ENCODE peak calls at places on chromosome 18, in five cellular contexts. P, Z, X, L and V are unnamed samples.

GRCh38 chr18:7273301-7273911 is 42.5 kb downstream of the LRRC30 start:
- DNase-seq in Z (peak; percentile 97), P (no peak), X (peak; percentile 76), L (no peak), V (no peak)

GRCh38 chr18:66523219-66523991 is 80.5 kb downstream of the CDH19 start:
- DNase-seq in L (no peak), Z (no peak), P (no peak), X (no peak), V (no peak)

GRCh38 chr18:9233771-9234440 is 97.3 kb downstream of the ANKRD12 start:
- DNase-seq in Z (no peak), L (no peak), P (no peak), X (no peak), V (no peak)

GRCh38 chr18:57048859-57049258 is 98.0 kb upstream of the BOD1L2 start:
- DNase-seq in L (no peak), Z (no peak), X (no peak), P (no peak), V (no peak)

GRCh38 chr18:69636529-69637301 is 236.0 kb downstream of the DOK6 start:
- DNase-seq in P (no peak), Z (no peak), L (no peak), X (no peak), V (no peak)

GRCh38 chr18:24560511-24560981 is 100.1 kb downstream of the HRH4 start:
- DNase-seq in L (no peak), X (no peak), Z (peak; percentile 61), P (no peak), V (no peak)

GRCh38 chr18:33826151-33826550 is 248.1 kb downstream of the ASXL3 start:
- DNase-seq in Z (no peak), P (no peak), L (no peak), X (no peak), V (no peak)

GRCh38 chr18:3383381-3383915 is 66.5 kb upstream of the TGIF1 start:
- DNase-seq in X (no peak), L (no peak), Z (no peak), P (no peak), V (no peak)

GRCh38 chr18:12744103-12744502 is 41.3 kb downstream of the PSMG2 start:
- DNase-seq in P (no peak), Z (peak; percentile 63), L (no peak), X (peak; percentile 76), V (no peak)

GRCh38 chr18:2847341-2848144 is 737 bp downstream of the EMILIN2 start:
- DNase-seq in X (peak; percentile 51), L (no peak), Z (no peak), P (no peak), V (no peak)

GRCh38 chr18:63155910-63156773 is 163.4 kb downstream of the BCL2 start:
- DNase-seq in P (no peak), X (no peak), L (no peak), Z (no peak), V (no peak)

GRCh38 chr18:45662468-45662867 is 47.2 kb downstream of the SLC14A2 start:
- DNase-seq in L (no peak), X (peak; percentile 67), Z (no peak), P (no peak), V (no peak)

GRCh38 chr18:79528846-79529245 is 133.1 kb downstream of the NFATC1 start:
- DNase-seq in X (peak; percentile 76), Z (peak; percentile 46), P (no peak), L (peak; percentile 58), V (no peak)

GRCh38 chr18:70022636-70023035 is 75.0 kb upstream of the CD226 start:
- DNase-seq in X (no peak), L (no peak), Z (no peak), P (no peak), V (no peak)

GRCh38 chr18:21069468-21069867 is 42.1 kb downstream of the ROCK1 start:
- DNase-seq in L (no peak), X (no peak), P (no peak), Z (no peak), V (no peak)

GRCh38 chr18:43719264-43719795 is 442.0 kb upstream of the SYT4 start:
- DNase-seq in L (no peak), P (no peak), X (no peak), Z (no peak), V (no peak)

GRCh38 chr18:65567372-65567771 is 183.4 kb upstream of the CDH7 start:
- DNase-seq in L (no peak), X (peak; percentile 3), Z (peak; percentile 43), P (no peak), V (no peak)

GRCh38 chr18:44682181-44682870 is 1.6 kb downstream of the SETBP1 start:
- DNase-seq in X (no peak), L (no peak), P (no peak), Z (no peak), V (no peak)

GRCh38 chr18:76005632-76006031 is 489.4 kb downstream of the ZNF516 start:
- DNase-seq in X (no peak), P (no peak), Z (no peak), L (no peak), V (no peak)

GRCh38 chr18:5309888-5310470 is 14.5 kb upstream of the ZBTB14 start:
- DNase-seq in P (no peak), X (no peak), L (peak; percentile 17), Z (peak; percentile 14), V (no peak)

GRCh38 chr18:46469186-46469915 is 187.7 kb downstream of the LOXHD1 start:
- DNase-seq in P (no peak), X (peak; percentile 53), L (no peak), Z (peak; percentile 88), V (no peak)

GRCh38 chr18:58143391-58143790 is 99.4 kb downstream of the NEDD4L start:
- DNase-seq in L (no peak), X (peak; percentile 24), P (no peak), Z (no peak), V (no peak)

GRCh38 chr18:23816740-23817139 is 127.5 kb downstream of the LAMA3 start:
- DNase-seq in X (no peak), L (no peak), Z (no peak), P (no peak), V (no peak)

GRCh38 chr18:21330122-21330701 is 88.2 kb downstream of the GREB1L start:
- DNase-seq in L (no peak), P (no peak), Z (peak; percentile 76), X (peak; percentile 84), V (no peak)

GRCh38 chr18:3594760-3595241 is 144.8 kb downstream of the TGIF1 start:
- DNase-seq in L (no peak), X (peak; percentile 58), P (no peak), Z (peak; percentile 55), V (no peak)

GRCh38 chr18:55778731-55779460 is 190.9 kb upstream of the TCF4 start:
- DNase-seq in X (no peak), P (no peak), Z (no peak), L (no peak), V (peak; percentile 20)

GRCh38 chr18:73990241-73990640 is 157.4 kb downstream of the FBXO15 start:
- DNase-seq in Z (no peak), P (no peak), X (peak; percentile 60), L (no peak), V (no peak)